ENCODE peak calls at places on chromosomes 1 and 21, in four cellular contexts. One of them, this sample, is unnamed. For H3K4me1, the result is how much of the 10 kb centered on the place peaks cover.

GRCh38 chr1:96191165-96191564 is 530.4 kb upstream of the PTBP2 start:
- DNase-seq in Panc1: no peak
- DNase-seq in right lobe of liver: no peak
- DNase-seq in right atrium auricular region: no peak
- DNase-seq in this sample: no peak

GRCh38 chr21:34574984-34575529 is 39.9 kb downstream of the RCAN1 start:
- DNase-seq in right atrium auricular region: no peak
- DNase-seq in Panc1: no peak
- DNase-seq in right lobe of liver: no peak
- DNase-seq in this sample: peak

GRCh38 chr1:219834247-219834917 is 94.0 kb downstream of the SLC30A10 start:
- DNase-seq in Panc1: no peak
- DNase-seq in right lobe of liver: no peak
- DNase-seq in right atrium auricular region: no peak
- DNase-seq in this sample: no peak

GRCh38 chr1:24901791-24902470 is 28.1 kb downstream of the RUNX3 start:
- DNase-seq in Panc1: no peak
- DNase-seq in right lobe of liver: peak
- DNase-seq in right atrium auricular region: no peak
- DNase-seq in this sample: no peak

GRCh38 chr1:211642870-211643269 is 32.6 kb downstream of the NEK2 start:
- DNase-seq in right atrium auricular region: peak
- DNase-seq in right lobe of liver: no peak
- DNase-seq in Panc1: no peak
- DNase-seq in this sample: no peak

GRCh38 chr1:206713070-206713469 is 28.4 kb downstream of the MAPKAPK2 start:
- DNase-seq in right atrium auricular region: no peak
- DNase-seq in right lobe of liver: no peak
- DNase-seq in Panc1: no peak
- DNase-seq in this sample: no peak

GRCh38 chr1:176903474-176903873 is 261.0 kb downstream of the ASTN1 start:
- DNase-seq in Panc1: no peak
- DNase-seq in right atrium auricular region: no peak
- DNase-seq in right lobe of liver: no peak
- DNase-seq in this sample: no peak

GRCh38 chr1:85313888-85314696 is 37.7 kb upstream of the BCL10 start:
- DNase-seq in right atrium auricular region: no peak
- DNase-seq in right lobe of liver: no peak
- DNase-seq in Panc1: peak
- DNase-seq in this sample: no peak

GRCh38 chr1:3651011-3651938 is 1.0 kb upstream of the TP73 start:
- DNase-seq in Panc1: no peak
- DNase-seq in right lobe of liver: peak
- DNase-seq in right atrium auricular region: no peak
- DNase-seq in this sample: no peak

GRCh38 chr1:3653286-3653618 is 936 bp downstream of the TP73 start:
- DNase-seq in Panc1: no peak
- DNase-seq in right atrium auricular region: no peak
- DNase-seq in right lobe of liver: no peak
- DNase-seq in this sample: no peak

GRCh38 chr1:3651939-3652537 is at the start of gene TP73:
- DNase-seq in right atrium auricular region: no peak
- DNase-seq in Panc1: no peak
- DNase-seq in right lobe of liver: peak
- DNase-seq in this sample: no peak

GRCh38 chr1:3654549-3655281 is 2.4 kb downstream of the TP73 start:
- DNase-seq in Panc1: no peak
- DNase-seq in right atrium auricular region: no peak
- DNase-seq in right lobe of liver: no peak
- DNase-seq in this sample: no peak

GRCh38 chr1:3652538-3653285 is 396 bp downstream of the TP73 start:
- DNase-seq in right lobe of liver: peak
- DNase-seq in right atrium auricular region: no peak
- DNase-seq in Panc1: no peak
- DNase-seq in this sample: no peak
- H3K4me3 ChIP-seq in right lobe of liver: no peak
- H3K4me3 ChIP-seq in right atrium auricular region: no peak
- H3K4me3 ChIP-seq in Panc1: peak
- H3K4me3 ChIP-seq in this sample: peak

GRCh38 chr1:231883382-231883781 is 256.8 kb downstream of the DISC1 start:
- DNase-seq in right lobe of liver: no peak
- DNase-seq in Panc1: no peak
- DNase-seq in right atrium auricular region: no peak
- DNase-seq in this sample: no peak
- TF ChIP-seq CTCF in right lobe of liver: no peak
- TF ChIP-seq CTCF in Panc1: no peak
- TF ChIP-seq CTCF in right atrium auricular region: no peak
- TF ChIP-seq CTCF in this sample: no peak

GRCh38 chr1:12450831-12451559 is 167.0 kb downstream of the DHRS3 start:
- DNase-seq in right lobe of liver: no peak
- DNase-seq in Panc1: no peak
- DNase-seq in right atrium auricular region: no peak
- DNase-seq in this sample: no peak
- H3K4me1 ChIP-seq in right lobe of liver: under half
- H3K4me1 ChIP-seq in Panc1: under half
- H3K4me1 ChIP-seq in right atrium auricular region: under half
- H3K4me1 ChIP-seq in this sample: half or more

GRCh38 chr1:168050307-168050706 is 86.4 kb downstream of the GPR161 start:
- DNase-seq in right lobe of liver: no peak
- DNase-seq in right atrium auricular region: no peak
- DNase-seq in Panc1: no peak
- DNase-seq in this sample: no peak

GRCh38 chr1:168050880-168051279 is 85.8 kb downstream of the GPR161 start:
- DNase-seq in Panc1: no peak
- DNase-seq in right lobe of liver: no peak
- DNase-seq in right atrium auricular region: no peak
- DNase-seq in this sample: no peak

GRCh38 chr1:168042362-168042761 is 94.4 kb downstream of the GPR161 start:
- DNase-seq in Panc1: no peak
- DNase-seq in right atrium auricular region: no peak
- DNase-seq in right lobe of liver: no peak
- DNase-seq in this sample: no peak

DNA sequence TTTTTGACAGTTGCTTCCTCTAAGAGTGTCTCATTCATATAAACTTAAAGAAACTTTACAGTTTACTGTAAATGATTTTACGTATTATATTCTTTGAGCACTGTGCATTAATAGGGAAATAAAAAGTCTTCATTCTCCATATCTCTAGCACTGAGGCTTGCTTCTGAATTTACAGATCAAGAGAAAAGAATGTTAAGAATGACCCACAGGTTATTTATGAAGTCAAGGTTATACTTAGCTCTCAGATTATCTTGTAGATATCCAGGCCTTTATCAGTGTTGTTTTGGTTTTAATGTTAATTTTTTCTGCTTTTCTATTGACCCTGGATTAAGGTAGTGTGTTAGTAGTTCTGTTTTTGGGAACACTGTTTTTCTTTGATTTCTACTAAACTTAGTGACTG is 91.4 kb downstream of the GPR161 start:
- DNase-seq in right lobe of liver: no peak
- DNase-seq in right atrium auricular region: no peak
- DNase-seq in Panc1: no peak
- DNase-seq in this sample: no peak
- H3K4me3 ChIP-seq in right lobe of liver: no peak
- H3K4me3 ChIP-seq in right atrium auricular region: no peak
- H3K4me3 ChIP-seq in Panc1: no peak
- H3K4me3 ChIP-seq in this sample: no peak

DNA sequence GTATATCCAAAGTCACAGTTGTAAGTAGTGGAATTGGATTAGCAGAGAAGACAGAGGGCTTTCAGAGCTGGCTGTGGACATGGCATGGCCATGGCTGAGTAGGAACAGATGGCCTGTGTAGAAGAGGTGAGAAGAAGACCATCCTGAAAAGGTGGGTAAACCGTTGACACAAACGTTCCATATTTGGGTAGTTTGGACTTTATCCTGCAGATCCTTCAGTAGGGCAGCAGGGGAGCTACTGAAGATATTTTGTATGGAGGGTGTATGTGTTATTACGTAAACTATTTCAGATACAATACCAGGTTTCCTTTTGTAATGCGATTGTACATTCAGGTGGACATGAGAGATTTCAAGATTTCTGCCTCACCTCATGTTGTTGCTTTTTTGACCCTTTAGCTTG is 1.6 kb downstream of the UTP11 start:
- DNase-seq in right atrium auricular region: no peak
- DNase-seq in Panc1: no peak
- DNase-seq in right lobe of liver: no peak
- DNase-seq in this sample: no peak
- TF ChIP-seq CTCF in right atrium auricular region: no peak
- TF ChIP-seq CTCF in Panc1: no peak
- TF ChIP-seq CTCF in right lobe of liver: no peak
- TF ChIP-seq CTCF in this sample: no peak

GRCh38 chr1:11738096-11738495 is 2.2 kb downstream of the AGTRAP start:
- DNase-seq in Panc1: no peak
- DNase-seq in right lobe of liver: no peak
- DNase-seq in right atrium auricular region: no peak
- DNase-seq in this sample: no peak

GRCh38 chr1:11738783-11739182 is 2.8 kb downstream of the AGTRAP start:
- DNase-seq in right lobe of liver: no peak
- DNase-seq in right atrium auricular region: no peak
- DNase-seq in Panc1: no peak
- DNase-seq in this sample: no peak

GRCh38 chr1:11736746-11737639 is 1.1 kb downstream of the AGTRAP start:
- DNase-seq in Panc1: no peak
- DNase-seq in right atrium auricular region: peak
- DNase-seq in right lobe of liver: peak
- DNase-seq in this sample: no peak

GRCh38 chr1:11735531-11735853 is 444 bp upstream of the AGTRAP start:
- DNase-seq in right atrium auricular region: no peak
- DNase-seq in right lobe of liver: no peak
- DNase-seq in Panc1: no peak
- DNase-seq in this sample: no peak

DNA sequence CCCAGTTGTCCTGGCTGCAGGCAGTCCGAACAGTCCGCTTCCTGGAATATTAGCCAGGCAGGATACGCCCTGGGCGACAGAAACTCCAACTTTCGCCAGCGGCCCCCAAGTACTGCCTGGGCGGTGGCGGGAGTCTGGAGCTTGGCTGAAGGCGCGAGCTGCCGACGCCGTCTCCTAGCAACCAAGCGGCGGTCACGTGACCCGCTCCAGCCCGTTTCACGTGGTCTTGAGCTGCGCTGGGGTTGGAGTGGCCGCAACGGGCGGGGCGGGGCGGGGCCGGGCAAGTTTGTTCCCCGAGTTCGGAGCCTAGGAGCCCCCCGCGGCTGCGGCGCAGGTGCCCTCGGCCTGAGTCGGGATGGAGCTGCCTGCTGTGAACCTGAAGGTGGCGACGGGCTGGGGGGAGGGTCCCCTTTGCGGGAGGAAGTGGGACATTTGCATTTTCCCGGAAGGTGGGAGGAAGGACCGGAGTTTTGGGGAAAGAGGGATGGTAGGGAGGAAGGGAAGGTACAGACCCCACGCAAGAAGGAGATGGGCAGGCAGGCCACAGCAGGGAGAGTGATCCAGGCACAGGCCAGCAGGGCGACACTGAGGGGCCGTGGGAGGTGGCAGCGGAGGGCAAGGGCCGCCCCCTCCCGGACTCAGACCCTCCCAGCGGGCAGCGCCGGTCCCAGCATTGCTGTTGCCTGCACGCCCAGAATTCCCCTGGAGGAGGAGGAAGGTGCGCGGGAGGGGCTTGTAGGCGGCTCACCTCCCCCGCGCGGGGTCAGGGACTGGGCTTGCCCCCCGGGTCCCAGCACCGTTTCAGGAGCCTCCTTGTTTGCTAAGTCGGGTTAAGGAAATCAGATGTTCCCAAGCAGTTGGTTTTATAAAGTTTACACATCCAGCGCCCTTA is at the start of gene AGTRAP:
- DNase-seq in right atrium auricular region: peak
- DNase-seq in right lobe of liver: peak
- DNase-seq in Panc1: no peak
- DNase-seq in this sample: peak
- H3K4me1 ChIP-seq in right atrium auricular region: under half
- H3K4me1 ChIP-seq in right lobe of liver: under half
- H3K4me1 ChIP-seq in Panc1: under half
- H3K4me1 ChIP-seq in this sample: half or more